ENCODE peak calls at places on chromosomes 3 and 15, in four cellular contexts. One of them, this sample, is unnamed.

GRCh38 chr3:40173291-40173710 is 136.2 kb upstream of the EIF1B start:
- DNase-seq in IMR-90: no peak
- DNase-seq in iPS DF 6.9: no peak
- DNase-seq in kidney: no peak
- DNase-seq in this sample: no peak

GRCh38 chr3:102200126-102200525 is 234.7 kb upstream of the ZPLD1 start:
- DNase-seq in IMR-90: peak; percentile 89
- DNase-seq in iPS DF 6.9: no peak
- DNase-seq in kidney: no peak
- DNase-seq in this sample: no peak

GRCh38 chr3:183829466-183829865 is 4.1 kb upstream of the MAP6D1 start:
- DNase-seq in kidney: no peak
- DNase-seq in iPS DF 6.9: no peak
- DNase-seq in IMR-90: no peak
- DNase-seq in this sample: no peak

GRCh38 chr3:52352566-52352965 is 36.4 kb downstream of the DNAH1 start:
- DNase-seq in iPS DF 6.9: no peak
- DNase-seq in kidney: peak; percentile 54
- DNase-seq in IMR-90: no peak
- DNase-seq in this sample: no peak

GRCh38 chr15:64687167-64688085 is 88.0 kb downstream of the RBPMS2 start:
- DNase-seq in IMR-90: no peak
- DNase-seq in iPS DF 6.9: no peak
- DNase-seq in kidney: no peak
- DNase-seq in this sample: no peak

GRCh38 chr15:60021589-60022378 is 17.7 kb downstream of the FOXB1 start:
- DNase-seq in iPS DF 6.9: no peak
- DNase-seq in IMR-90: no peak
- DNase-seq in kidney: no peak
- DNase-seq in this sample: no peak

GRCh38 chr15:96274698-96275097 is 55.8 kb upstream of the NR2F2 start:
- DNase-seq in iPS DF 6.9: no peak
- DNase-seq in kidney: no peak
- DNase-seq in IMR-90: no peak
- DNase-seq in this sample: no peak

GRCh38 chr3:85726241-85726640 is 767.5 kb downstream of the CADM2 start:
- DNase-seq in iPS DF 6.9: no peak
- DNase-seq in IMR-90: peak; percentile 19
- DNase-seq in kidney: no peak
- DNase-seq in this sample: no peak

GRCh38 chr3:76487446-76487845 is 552.5 kb upstream of the ROBO2 start:
- DNase-seq in kidney: no peak
- DNase-seq in iPS DF 6.9: no peak
- DNase-seq in IMR-90: peak; percentile 85
- DNase-seq in this sample: no peak

GRCh38 chr3:119628816-119629445 is 31.2 kb downstream of the PLA1A start:
- DNase-seq in kidney: no peak
- DNase-seq in IMR-90: no peak
- DNase-seq in iPS DF 6.9: no peak
- DNase-seq in this sample: no peak

GRCh38 chr3:151225040-151225975 is 22.3 kb upstream of the GPR171 start:
- DNase-seq in kidney: no peak
- DNase-seq in IMR-90: no peak
- DNase-seq in iPS DF 6.9: no peak
- DNase-seq in this sample: no peak

GRCh38 chr3:59641169-59641914 is 591.5 kb upstream of the CFAP20DC start:
- DNase-seq in iPS DF 6.9: no peak
- DNase-seq in kidney: no peak
- DNase-seq in IMR-90: peak; percentile 9
- DNase-seq in this sample: no peak

GRCh38 chr3:53731934-53732624 is 114.1 kb downstream of the CHDH start:
- DNase-seq in IMR-90: no peak
- DNase-seq in kidney: no peak
- DNase-seq in iPS DF 6.9: no peak
- DNase-seq in this sample: no peak

GRCh38 chr15:70575251-70576227 is 187.8 kb downstream of the UACA start:
- DNase-seq in iPS DF 6.9: no peak
- DNase-seq in IMR-90: no peak
- DNase-seq in kidney: no peak
- DNase-seq in this sample: no peak

GRCh38 chr3:139110072-139110830 is 65.6 kb upstream of the PRR23C start:
- DNase-seq in kidney: no peak
- DNase-seq in iPS DF 6.9: no peak
- DNase-seq in IMR-90: no peak
- DNase-seq in this sample: no peak

GRCh38 chr3:45145681-45146614 is at the start of gene CDCP1:
- DNase-seq in IMR-90: no peak
- DNase-seq in kidney: peak; percentile 85
- DNase-seq in iPS DF 6.9: peak; percentile 54
- DNase-seq in this sample: no peak

GRCh38 chr3:188948658-188949400 is 222.9 kb upstream of the TPRG1 start:
- DNase-seq in kidney: no peak
- DNase-seq in IMR-90: peak; percentile 96
- DNase-seq in iPS DF 6.9: no peak
- DNase-seq in this sample: no peak

GRCh38 chr3:189276481-189277190 is 104.9 kb downstream of the TPRG1 start:
- DNase-seq in IMR-90: peak; percentile 28
- DNase-seq in iPS DF 6.9: no peak
- DNase-seq in kidney: no peak
- DNase-seq in this sample: no peak

GRCh38 chr3:114519415-114519814 is 225.6 kb downstream of the TIGIT start:
- DNase-seq in kidney: no peak
- DNase-seq in IMR-90: peak; percentile 81
- DNase-seq in iPS DF 6.9: peak; percentile 25
- DNase-seq in this sample: peak; percentile 57

This sample was measured in naive B cell.